ENCODE peak calls at places on chromosomes 3 and 15, in ten cellular contexts. F is hepatic stellate cell; T is T-cell; W is activated T-cell treated with anti-CD3 and anti-CD28 coated beads for 48 hours; K is mesendoderm; Z is activated gamma-delta T cell treated with Interleukin-2 at 50 U/mL for 16 hours; X is HFF-Myc; G is right cardiac atrium; V is activated CD8-positive, alpha-beta memory T cell treated with anti-CD3 and anti-CD28 coated beads, Interleukin-2, amount 50 U/mL, for 48 hours; R is stimulated activated CD4-positive, alpha-beta T cell treated with anti-CD3 and anti-CD28 coated beads, Interleukin-15, amount 100 ng/mL, for 1 hour. D is an unnamed sample.

GRCh38 chr3:103923907-103924306 is 1442.8 kb upstream of the ALCAM start:
- DNase-seq in F (no peak), T (no peak), W (no peak), K (no peak), Z (no peak), X (no peak), G (no peak), V (no peak), R (no peak), D (no peak)

GRCh38 chr15:84648539-84648938 is 5.5 kb downstream of the WDR73 start:
- DNase-seq in F (no peak), T (no peak), W (no peak), K (no peak), Z (no peak), X (no peak), G (peak), V (no peak), R (no peak), D (no peak)

GRCh38 chr3:4954256-4955000 is 24.8 kb upstream of the BHLHE40 start:
- DNase-seq in F (no peak), T (no peak), W (no peak), K (no peak), Z (no peak), X (no peak), G (no peak), V (no peak), R (no peak), D (no peak)

GRCh38 chr3:9883676-9884554 is 3.9 kb upstream of the CIDEC start:
- DNase-seq in F (no peak), T (no peak), W (no peak), K (peak), Z (no peak), X (no peak), G (no peak), V (no peak), R (no peak), D (no peak)

GRCh38 chr15:62450061-62450460 is 285.0 kb upstream of the C2CD4B start:
- DNase-seq in F (no peak), T (no peak), W (no peak), K (no peak), Z (no peak), X (no peak), G (no peak), V (no peak), R (no peak), D (no peak)

GRCh38 chr3:31606453-31606852 is 73.7 kb downstream of the STT3B start:
- DNase-seq in F (no peak), T (no peak), W (no peak), K (peak), Z (no peak), X (no peak), G (no peak), V (no peak), R (no peak), D (no peak)

GRCh38 chr15:101121511-101122090 is 130.2 kb downstream of the CHSY1 start:
- DNase-seq in F (peak), T (no peak), W (peak), K (peak), Z (peak), X (no peak), G (peak), V (peak), R (no peak), D (no peak)

GRCh38 chr3:32552013-32552412 is 18.6 kb downstream of the DYNC1LI1 start:
- DNase-seq in F (no peak), T (no peak), W (no peak), K (no peak), Z (no peak), X (no peak), G (no peak), V (no peak), R (no peak), D (no peak)

GRCh38 chr15:68465861-68466560 is 34.0 kb upstream of the ITGA11 start:
- DNase-seq in F (no peak), T (no peak), W (no peak), K (no peak), Z (no peak), X (no peak), G (no peak), V (no peak), R (no peak), D (no peak)

GRCh38 chr3:67580430-67581000 is 73.9 kb downstream of the SUCLG2 start:
- DNase-seq in F (no peak), T (no peak), W (no peak), K (no peak), Z (no peak), X (no peak), G (no peak), V (no peak), R (no peak), D (no peak)

GRCh38 chr15:99110093-99110492 is 5.2 kb downstream of the SYNM start:
- DNase-seq in F (no peak), T (no peak), W (no peak), K (no peak), Z (no peak), X (no peak), G (no peak), V (no peak), R (no peak), D (no peak)

GRCh38 chr3:1677576-1678164 is 421.0 kb upstream of the CNTN4 start:
- DNase-seq in F (no peak), T (no peak), W (no peak), K (peak), Z (no peak), X (no peak), G (no peak), V (no peak), R (no peak), D (no peak)

GRCh38 chr3:161913786-161914389 is 417.3 kb downstream of the OTOL1 start:
- DNase-seq in F (peak), T (no peak), W (no peak), K (no peak), Z (no peak), X (peak), G (no peak), V (no peak), R (no peak), D (peak)

GRCh38 chr15:35437157-35437556 is 108.8 kb downstream of the DPH6 start:
- DNase-seq in F (peak), T (no peak), W (no peak), K (peak), Z (no peak), X (peak), G (no peak), V (no peak), R (no peak), D (no peak)

GRCh38 chr15:40048155-40048792 is 9.3 kb upstream of the SRP14 start:
- DNase-seq in F (no peak), T (peak), W (no peak), K (no peak), Z (peak), X (no peak), G (peak), V (no peak), R (no peak), D (no peak)

GRCh38 chr3:56954125-56954524 is 106.3 kb upstream of the SPATA12 start:
- DNase-seq in F (no peak), T (no peak), W (no peak), K (no peak), Z (no peak), X (no peak), G (no peak), V (no peak), R (no peak), D (no peak)

GRCh38 chr3:125317761-125318496 is 57.2 kb downstream of the ZNF148 start:
- DNase-seq in F (no peak), T (no peak), W (no peak), K (no peak), Z (no peak), X (no peak), G (no peak), V (no peak), R (no peak), D (no peak)

GRCh38 chr3:1533763-1534162 is 440.9 kb downstream of the CNTN6 start:
- DNase-seq in F (no peak), T (no peak), W (no peak), K (no peak), Z (no peak), X (no peak), G (no peak), V (no peak), R (no peak), D (no peak)

GRCh38 chr3:128318275-128318920 is 148.3 kb downstream of the DNAJB8 start:
- DNase-seq in F (no peak), T (no peak), W (no peak), K (no peak), Z (no peak), X (no peak), G (no peak), V (peak), R (no peak), D (no peak)

GRCh38 chr15:42070276-42070965 is 23.9 kb downstream of the PLA2G4D start:
- DNase-seq in F (no peak), T (no peak), W (no peak), K (no peak), Z (no peak), X (no peak), G (peak), V (peak), R (no peak), D (no peak)

GRCh38 chr3:89699229-89699628 is 591.8 kb downstream of the EPHA3 start:
- DNase-seq in F (no peak), T (no peak), W (no peak), K (no peak), Z (no peak), X (no peak), G (no peak), V (no peak), R (no peak), D (no peak)

GRCh38 chr3:23835087-23835486 is 29.3 kb downstream of the UBE2E1 start:
- DNase-seq in F (no peak), T (no peak), W (no peak), K (no peak), Z (no peak), X (no peak), G (no peak), V (no peak), R (no peak), D (no peak)

GRCh38 chr15:85407421-85408269 is 27.2 kb downstream of the AKAP13 start:
- DNase-seq in F (peak), T (no peak), W (peak), K (no peak), Z (no peak), X (peak), G (no peak), V (no peak), R (no peak), D (peak)

GRCh38 chr3:17179381-17180205 is 294.8 kb downstream of the PLCL2 start:
- DNase-seq in F (peak), T (no peak), W (no peak), K (no peak), Z (no peak), X (no peak), G (no peak), V (no peak), R (no peak), D (no peak)

GRCh38 chr15:29124581-29125381 is 144.8 kb downstream of the NSMCE3 start:
- DNase-seq in F (peak), T (no peak), W (no peak), K (peak), Z (no peak), X (no peak), G (no peak), V (no peak), R (no peak), D (no peak)

GRCh38 chr15:68298882-68299381 is 21.4 kb downstream of the FEM1B start:
- DNase-seq in F (no peak), T (no peak), W (no peak), K (no peak), Z (no peak), X (no peak), G (no peak), V (peak), R (no peak), D (no peak)

GRCh38 chr3:89867286-89867685 is 759.9 kb downstream of the EPHA3 start:
- DNase-seq in F (no peak), T (no peak), W (no peak), K (no peak), Z (no peak), X (no peak), G (no peak), V (no peak), R (no peak), D (no peak)

GRCh38 chr15:63597821-63598220 is 634 bp downstream of the FBXL22 start:
- DNase-seq in F (no peak), T (no peak), W (no peak), K (no peak), Z (no peak), X (no peak), G (no peak), V (no peak), R (no peak), D (no peak)

GRCh38 chr15:70362911-70363310 is 265.2 kb upstream of the TLE3 start:
- DNase-seq in F (peak), T (no peak), W (no peak), K (peak), Z (no peak), X (no peak), G (peak), V (peak), R (no peak), D (peak)

GRCh38 chr15:94164202-94164807 is 67.1 kb upstream of the MCTP2 start:
- DNase-seq in F (no peak), T (peak), W (peak), K (peak), Z (peak), X (peak), G (no peak), V (peak), R (peak), D (peak)

D was measured in NCI-H226.